ENCODE peak calls at places on chromosomes 13 and 19, in four cellular contexts. E is COR-L47, W is body of pancreas, U is psoas muscle. V is an unnamed sample.

GRCh38 chr13:45393941-45394570 is 24.1 kb downstream of the SLC25A30 start:
- DNase-seq in E (peak; percentile 48), W (peak; percentile 71), U (no peak), V (peak; percentile 46)

GRCh38 chr13:59790626-59791025 is 373.1 kb downstream of the DIAPH3 start:
- DNase-seq in E (no peak), W (no peak), U (no peak), V (no peak)

GRCh38 chr13:98910501-98910951 is 67.3 kb downstream of the DOCK9 start:
- DNase-seq in E (no peak), W (no peak), U (no peak), V (peak; percentile 20)

GRCh38 chr19:9431475-9431874 is 3.9 kb downstream of the ZNF266 start:
- DNase-seq in E (no peak), W (no peak), U (no peak), V (peak; percentile 37)

GRCh38 chr19:14703833-14704232 is 14.0 kb downstream of the ZNF333 start:
- DNase-seq in E (no peak), W (no peak), U (no peak), V (no peak)

GRCh38 chr19:21143846-21144245 is 2.0 kb downstream of the ZNF431 start:
- DNase-seq in E (no peak), W (no peak), U (no peak), V (no peak)

GRCh38 chr19:11204943-11205349 is 7.6 kb upstream of the KANK2 start:
- DNase-seq in E (peak; percentile 25), W (peak; percentile 37), U (no peak), V (no peak)

GRCh38 chr13:66546534-66547379 is 683.4 kb downstream of the PCDH9 start:
- DNase-seq in E (no peak), W (no peak), U (no peak), V (no peak)

GRCh38 chr19:18470153-18470552 is 32.2 kb upstream of the ISYNA1 start:
- DNase-seq in E (no peak), W (no peak), U (no peak), V (peak; percentile 46)